ENCODE peak calls at places on chromosomes 1 and 21, in four cellular contexts. C is HFF-Myc; Q is lower lobe of right lung; B is CD4-positive, alpha-beta T cell. I is an unnamed sample.

GRCh38 chr1:206059354-206059915 is 6.5 kb downstream of the RHEX start:
- DNase-seq in C (no peak), Q (no peak), B (no peak), I (no peak)

GRCh38 chr1:94806451-94806861 is 13.7 kb upstream of the SLC44A3 start:
- DNase-seq in C (peak; percentile 37), Q (no peak), B (no peak), I (no peak)

GRCh38 chr1:178614286-178614685 is 101.4 kb downstream of the TEX35 start:
- DNase-seq in C (no peak), Q (no peak), B (no peak), I (peak; percentile 1)

GRCh38 chr1:89557954-89558353 is 33.3 kb downstream of the LRRC8B start:
- DNase-seq in C (no peak), Q (no peak), B (no peak), I (no peak)

GRCh38 chr1:25556791-25557476 is 13.5 kb downstream of the LDLRAP1 start:
- DNase-seq in C (no peak), Q (no peak), B (no peak), I (no peak)

GRCh38 chr1:230359992-230360391 is 66.1 kb downstream of the PGBD5 start:
- DNase-seq in C (peak; percentile 43), Q (no peak), B (no peak), I (no peak)

GRCh38 chr1:94050263-94050662 is 70.7 kb downstream of the ABCA4 start:
- DNase-seq in C (no peak), Q (no peak), B (no peak), I (no peak)

GRCh38 chr1:113659010-113659409 is 100.3 kb downstream of the PHTF1 start:
- DNase-seq in C (no peak), Q (no peak), B (no peak), I (no peak)

GRCh38 chr1:85649591-85649990 is 58.6 kb downstream of the ZNHIT6 start:
- DNase-seq in C (no peak), Q (no peak), B (no peak), I (no peak)

GRCh38 chr21:33808715-33809367 is 106.8 kb downstream of the ATP5PO start:
- DNase-seq in C (no peak), Q (no peak), B (no peak), I (no peak)

GRCh38 chr1:25780318-25781129 is 19.5 kb upstream of the SELENON start:
- DNase-seq in C (peak; percentile 31), Q (no peak), B (no peak), I (no peak)

GRCh38 chr1:181152892-181153633 is 64.6 kb downstream of the IER5 start:
- DNase-seq in C (no peak), Q (peak; percentile 86), B (no peak), I (peak; percentile 50)

GRCh38 chr1:241579434-241579833 is 47.3 kb downstream of the KMO start:
- DNase-seq in C (no peak), Q (peak; percentile 62), B (no peak), I (no peak)

GRCh38 chr1:161260346-161260745 is 1.8 kb downstream of the PCP4L1 start:
- DNase-seq in C (no peak), Q (no peak), B (no peak), I (no peak)

GRCh38 chr1:234570336-234570735 is 39.6 kb downstream of the IRF2BP2 start:
- DNase-seq in C (no peak), Q (no peak), B (no peak), I (no peak)

GRCh38 chr21:45332981-45333582 is 45.4 kb upstream of the POFUT2 start:
- DNase-seq in C (no peak), Q (peak; percentile 46), B (no peak), I (no peak)

GRCh38 chr1:159056069-159056698 is 20.4 kb downstream of the AIM2 start:
- DNase-seq in C (no peak), Q (no peak), B (no peak), I (no peak)

GRCh38 chr1:85465099-85465790 is at the start of gene DDAH1:
- DNase-seq in C (no peak), Q (peak; percentile 76), B (no peak), I (peak; percentile 61)

GRCh38 chr21:42400525-42400924 is 3.2 kb upstream of the UBASH3A start:
- DNase-seq in C (peak; percentile 22), Q (no peak), B (no peak), I (no peak)

GRCh38 chr1:185404864-185405568 is 88.0 kb upstream of the IVNS1ABP start:
- DNase-seq in C (no peak), Q (no peak), B (no peak), I (no peak)

GRCh38 chr1:30982937-30983336 is 74.4 kb upstream of the SDC3 start:
- DNase-seq in C (no peak), Q (no peak), B (no peak), I (no peak)

GRCh38 chr21:36759348-36760083 is 60.6 kb downstream of the SIM2 start:
- DNase-seq in C (no peak), Q (no peak), B (no peak), I (no peak)

GRCh38 chr1:233459470-233459945 is 132.0 kb downstream of the MAP3K21 start:
- DNase-seq in C (no peak), Q (no peak), B (no peak), I (no peak)

GRCh38 chr1:79198841-79199240 is 192.3 kb upstream of the ADGRL4 start:
- DNase-seq in C (no peak), Q (no peak), B (no peak), I (no peak)

GRCh38 chr1:234954613-234955012 is 174.0 kb downstream of the TOMM20 start:
- DNase-seq in C (no peak), Q (no peak), B (no peak), I (no peak)

GRCh38 chr1:28045777-28046176 is 42.6 kb downstream of the EYA3 start:
- DNase-seq in C (no peak), Q (no peak), B (no peak), I (no peak)

GRCh38 chr1:212256404-212256803 is 28.8 kb upstream of the PPP2R5A start:
- DNase-seq in C (no peak), Q (peak; percentile 56), B (no peak), I (no peak)

GRCh38 chr1:220326578-220326977 is 54.3 kb upstream of the RAB3GAP2 start:
- DNase-seq in C (peak; percentile 9), Q (no peak), B (no peak), I (no peak)

GRCh38 chr1:51294566-51295184 is 35.7 kb downstream of the TTC39A start:
- DNase-seq in C (no peak), Q (no peak), B (no peak), I (peak; percentile 25)

GRCh38 chr1:176816232-176816631 is 348.3 kb downstream of the ASTN1 start:
- DNase-seq in C (no peak), Q (no peak), B (no peak), I (no peak)

GRCh38 chr1:6511461-6512244 is 20.2 kb upstream of the PLEKHG5 start:
- DNase-seq in C (no peak), Q (no peak), B (no peak), I (peak; percentile 56)

GRCh38 chr1:110436635-110437034 is 14.3 kb upstream of the PROK1 start:
- DNase-seq in C (no peak), Q (no peak), B (no peak), I (peak; percentile 29)

GRCh38 chr1:151124763-151125403 is 21.5 kb downstream of the SEMA6C start:
- DNase-seq in C (no peak), Q (no peak), B (no peak), I (no peak)

GRCh38 chr1:235783148-235783776 is 83.4 kb downstream of the LYST start:
- DNase-seq in C (peak; percentile 17), Q (no peak), B (no peak), I (no peak)

GRCh38 chr1:200890027-200890426 is 4.7 kb upstream of the INAVA start:
- DNase-seq in C (no peak), Q (no peak), B (no peak), I (no peak)

GRCh38 chr1:61081637-61082335 is 575 bp upstream of the NFIA start:
- DNase-seq in C (no peak), Q (peak; percentile 62), B (no peak), I (no peak)

GRCh38 chr1:165795894-165796293 is 27.2 kb upstream of the TMCO1 start:
- DNase-seq in C (no peak), Q (no peak), B (no peak), I (no peak)

DNA sequence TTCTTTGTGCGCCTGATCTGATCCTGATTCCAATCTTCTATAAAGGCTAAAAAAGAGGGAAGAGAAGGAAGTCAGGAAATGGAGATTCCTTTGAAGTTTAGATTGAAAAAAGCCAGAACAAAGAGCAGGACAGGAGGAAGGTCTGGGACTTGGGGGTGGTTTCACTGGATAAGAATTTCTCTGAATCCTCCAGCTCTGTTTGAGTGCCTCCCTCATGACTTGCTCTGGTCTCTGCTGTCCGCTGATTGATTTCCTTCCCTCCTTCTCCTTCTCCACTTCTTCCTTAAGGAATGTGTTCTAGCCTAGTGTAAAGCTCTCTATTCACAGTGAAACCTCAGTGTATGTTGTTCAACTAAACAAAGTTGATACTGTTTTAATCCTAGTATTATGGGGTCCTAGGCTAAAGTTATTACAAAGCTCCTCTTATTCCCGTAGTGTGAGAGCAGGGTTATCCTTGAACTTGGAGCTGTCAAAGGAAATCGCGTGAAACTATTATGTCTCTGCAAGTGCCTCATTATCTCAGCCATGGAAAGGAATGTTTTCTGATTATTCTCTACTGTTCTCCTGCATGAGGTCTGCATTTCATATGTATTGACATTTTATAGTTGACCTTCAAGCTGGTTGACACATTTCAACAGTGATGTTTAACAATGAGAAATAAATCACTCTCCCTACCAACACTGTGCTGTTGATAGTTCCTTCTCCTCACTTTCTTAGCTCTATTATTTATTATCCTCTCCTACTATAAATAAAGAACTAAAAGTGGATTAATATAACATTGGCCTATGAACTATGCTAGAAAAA is 82.8 kb upstream of the KCTD3 start:
- DNase-seq in C (no peak), Q (no peak), B (no peak), I (no peak)
- TF ChIP-seq CTCF in C (no peak), Q (no peak), B (no peak), I (no peak)

GRCh38 chr21:16942703-16943102 is 570.1 kb upstream of the CXADR start:
- DNase-seq in C (no peak), Q (no peak), B (no peak), I (no peak)
- TF ChIP-seq CTCF in C (peak; percentile 53), Q (no peak), B (no peak), I (no peak)

GRCh38 chr1:116763787-116764465 is 9.7 kb downstream of the CD2 start:
- DNase-seq in C (no peak), Q (no peak), B (no peak), I (no peak)
- TF ChIP-seq CTCF in C (peak; percentile 57), Q (peak; percentile 37), B (peak; percentile 52), I (no peak)

DNA sequence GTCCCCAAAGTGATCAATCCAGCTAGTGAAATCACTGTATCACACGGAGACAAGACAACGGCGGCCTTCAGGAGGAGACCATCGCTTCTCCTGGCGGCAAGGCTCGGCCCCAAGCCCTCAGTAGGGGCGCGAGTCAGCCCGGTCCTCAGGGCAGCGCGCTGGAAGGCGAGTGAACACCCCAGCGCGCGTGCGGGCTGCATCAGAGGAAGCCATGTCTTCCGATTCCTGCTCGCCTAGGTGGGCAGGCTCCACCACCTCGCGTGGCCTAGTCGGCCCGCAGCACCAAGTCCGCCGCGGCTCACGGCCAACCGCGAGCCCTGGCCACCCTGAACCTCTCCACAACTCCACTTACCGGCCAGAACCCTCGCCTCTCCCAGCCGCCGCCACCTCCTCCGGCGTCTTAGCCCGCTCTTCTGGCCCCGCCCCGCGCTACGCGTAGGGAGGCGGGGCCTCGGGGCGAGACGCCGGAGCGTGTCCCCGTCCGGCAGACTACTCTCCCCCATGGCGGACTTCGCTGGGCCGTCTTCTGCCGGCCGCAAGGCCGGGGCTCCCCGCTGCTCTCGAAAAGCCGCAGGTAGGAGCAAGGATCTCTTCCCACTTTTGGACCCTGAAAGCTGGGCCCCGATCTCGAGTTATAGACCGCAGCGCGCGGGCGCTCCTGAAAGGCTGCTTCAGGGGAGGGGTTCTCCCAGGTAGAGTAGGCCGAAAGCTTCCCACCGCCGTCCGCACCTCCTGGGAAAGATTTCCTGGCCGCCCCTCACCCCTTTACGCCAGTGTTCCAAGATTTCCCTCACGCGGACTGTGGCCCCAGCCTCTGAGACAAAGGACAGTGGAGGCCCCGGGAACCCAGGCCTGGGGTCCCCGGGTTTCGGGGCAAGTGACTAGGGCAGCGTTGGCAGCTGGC is at the start of the genes GLMN and RPAP2:
- DNase-seq in C (peak; percentile 26), Q (peak; percentile 90), B (peak; percentile 49), I (peak; percentile 81)
- TF ChIP-seq CTCF in C (no peak), Q (no peak), B (no peak), I (no peak)